ENCODE peak calls at places on chromosomes 1 and 21, in ten cellular contexts. L, W, R, X, T, O, Q, P, K and Y are unnamed samples.

GRCh38 chr1:156958247-156958714 is 37.8 kb downstream of the LRRC71 start:
- DNase-seq in L (no peak), W (no peak), R (no peak), X (peak), T (no peak), O (no peak), Q (no peak), P (no peak), K (no peak), Y (no peak)

GRCh38 chr21:35559881-35560280 is 500.4 kb downstream of the SETD4 start:
- DNase-seq in L (no peak), W (no peak), R (no peak), X (no peak), T (peak), O (no peak), Q (no peak), P (no peak), K (no peak), Y (no peak)

GRCh38 chr1:1092890-1093609 is 18.9 kb upstream of the RNF223 start:
- DNase-seq in L (no peak), W (no peak), R (no peak), X (no peak), T (no peak), O (no peak), Q (no peak), P (no peak), K (no peak), Y (no peak)

GRCh38 chr1:201016211-201016651 is 7.3 kb downstream of the KIF21B start:
- DNase-seq in L (no peak), W (peak), R (peak), X (no peak), T (peak), O (no peak), Q (no peak), P (no peak), K (no peak), Y (no peak)

GRCh38 chr1:201565024-201565730 is 26.2 kb downstream of the NAV1 start:
- DNase-seq in L (no peak), W (no peak), R (no peak), X (no peak), T (no peak), O (no peak), Q (no peak), P (no peak), K (no peak), Y (no peak)

GRCh38 chr21:45818904-45819285 is 162.7 kb upstream of the COL6A1 start:
- DNase-seq in L (peak), W (no peak), R (no peak), X (peak), T (peak), O (no peak), Q (peak), P (no peak), K (peak), Y (no peak)

GRCh38 chr1:46595127-46595526 is 8.9 kb downstream of the MKNK1 start:
- DNase-seq in L (no peak), W (no peak), R (no peak), X (no peak), T (no peak), O (peak), Q (no peak), P (no peak), K (no peak), Y (no peak)

GRCh38 chr21:26449161-26449560 is 123.9 kb downstream of the CYYR1 start:
- DNase-seq in L (no peak), W (no peak), R (peak), X (peak), T (peak), O (no peak), Q (no peak), P (no peak), K (no peak), Y (no peak)

GRCh38 chr1:27538793-27539192 is 48.8 kb upstream of the WASF2 start:
- DNase-seq in L (no peak), W (no peak), R (peak), X (peak), T (peak), O (no peak), Q (peak), P (no peak), K (no peak), Y (no peak)

GRCh38 chr1:11493972-11494655 is 15.2 kb downstream of the DISP3 start:
- DNase-seq in L (no peak), W (no peak), R (no peak), X (no peak), T (no peak), O (no peak), Q (no peak), P (no peak), K (no peak), Y (no peak)

GRCh38 chr1:62438163-62438562 is 1.3 kb downstream of the USP1 start:
- DNase-seq in L (no peak), W (no peak), R (no peak), X (peak), T (no peak), O (no peak), Q (no peak), P (no peak), K (no peak), Y (no peak)

GRCh38 chr1:214234635-214235025 is 46.3 kb upstream of the SMYD2 start:
- DNase-seq in L (no peak), W (no peak), R (no peak), X (no peak), T (no peak), O (no peak), Q (no peak), P (no peak), K (no peak), Y (no peak)

GRCh38 chr1:16236091-16236494 is 890 bp downstream of the CPLANE2 start:
- DNase-seq in L (peak), W (no peak), R (no peak), X (peak), T (no peak), O (no peak), Q (peak), P (peak), K (peak), Y (peak)

GRCh38 chr1:227792216-227793078 is 23.0 kb upstream of the PRSS38 start:
- DNase-seq in L (no peak), W (no peak), R (no peak), X (no peak), T (no peak), O (no peak), Q (no peak), P (peak), K (no peak), Y (no peak)

GRCh38 chr1:21594495-21594894 is 74.7 kb downstream of the RAP1GAP start:
- DNase-seq in L (no peak), W (no peak), R (no peak), X (peak), T (no peak), O (no peak), Q (no peak), P (no peak), K (no peak), Y (no peak)

DNA sequence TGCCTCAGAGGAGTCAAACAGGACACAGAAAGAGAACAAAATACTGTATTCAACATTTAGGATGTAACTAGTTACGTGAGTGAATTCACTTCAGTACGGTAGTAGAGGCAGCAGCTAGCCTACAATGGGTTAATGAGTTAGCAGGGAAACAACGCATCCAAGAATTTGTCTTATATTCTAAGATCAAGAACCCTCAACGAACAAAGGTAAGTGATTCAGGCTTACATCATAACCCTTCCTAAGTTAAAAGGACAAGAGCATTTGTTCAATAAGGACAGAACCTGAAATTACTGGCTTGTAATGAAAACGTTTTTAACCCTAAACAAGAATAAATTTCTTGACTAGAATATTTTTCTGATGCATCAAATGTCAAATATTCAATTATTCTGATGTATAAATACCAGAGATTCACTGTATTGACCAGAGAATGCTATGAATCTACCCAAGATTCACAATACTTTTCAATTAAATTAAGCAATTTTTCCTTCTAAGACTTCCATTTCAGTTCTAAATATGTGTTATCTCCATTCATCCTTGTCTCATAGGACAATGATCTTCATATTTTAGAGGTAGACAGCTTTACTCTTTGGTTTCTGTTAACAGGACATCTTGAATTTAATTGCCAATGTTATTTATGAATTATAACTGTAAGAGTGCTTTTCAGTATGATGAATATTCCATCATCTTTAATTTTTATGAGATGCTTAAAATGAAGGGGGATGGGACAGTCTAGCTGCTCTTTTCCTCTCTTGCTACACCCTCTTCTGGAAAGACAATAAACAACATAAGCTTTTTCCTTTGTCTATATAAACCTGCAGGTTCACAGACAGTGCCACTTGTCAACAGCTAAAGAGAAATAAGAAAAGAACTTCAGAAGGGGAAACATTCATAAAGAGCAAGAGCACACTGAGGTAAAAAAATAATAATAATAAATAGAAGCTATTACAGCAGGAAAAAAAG is 209.5 kb downstream of the SMYD3 start:
- DNase-seq in L (no peak), W (no peak), R (no peak), X (peak), T (peak), O (no peak), Q (no peak), P (no peak), K (no peak), Y (no peak)
- TF ChIP-seq CTCF in L (no peak), W (no peak), R (no peak), X (no peak), T (no peak), O (no peak), Q (no peak), P (no peak), K (no peak), Y (no peak)

GRCh38 chr1:212213754-212214153 is 71.5 kb upstream of the PPP2R5A start:
- DNase-seq in L (no peak), W (no peak), R (no peak), X (no peak), T (no peak), O (no peak), Q (no peak), P (no peak), K (no peak), Y (no peak)

GRCh38 chr1:212212343-212212742 is 72.9 kb upstream of the PPP2R5A start:
- DNase-seq in L (no peak), W (no peak), R (no peak), X (no peak), T (no peak), O (no peak), Q (no peak), P (no peak), K (no peak), Y (no peak)

GRCh38 chr1:212211371-212211770 is 73.8 kb upstream of the PPP2R5A start:
- DNase-seq in L (no peak), W (no peak), R (no peak), X (no peak), T (no peak), O (no peak), Q (no peak), P (no peak), K (no peak), Y (no peak)

GRCh38 chr1:212214377-212214776 is 70.8 kb upstream of the PPP2R5A start:
- DNase-seq in L (no peak), W (no peak), R (no peak), X (no peak), T (no peak), O (no peak), Q (no peak), P (no peak), K (no peak), Y (no peak)

DNA sequence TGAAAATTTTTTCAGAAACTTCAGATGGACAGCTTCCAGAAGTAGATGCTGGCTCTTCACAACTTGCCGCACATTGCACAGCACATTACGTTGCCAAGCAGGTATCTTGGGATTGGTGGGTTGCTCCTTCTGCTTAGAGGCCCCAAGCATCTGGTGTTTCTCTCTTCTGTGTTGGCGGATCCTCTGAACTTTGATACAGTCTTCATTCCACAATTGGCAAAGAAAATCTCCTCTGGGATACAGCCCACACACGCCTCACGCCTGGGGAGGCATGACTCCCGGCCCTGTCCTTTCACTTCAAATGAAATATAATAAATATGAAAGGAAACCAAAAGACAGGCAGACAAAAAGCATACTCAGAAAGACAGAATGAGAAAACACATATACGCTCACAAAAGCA is 72.3 kb upstream of the PPP2R5A start:
- DNase-seq in L (no peak), W (no peak), R (no peak), X (no peak), T (no peak), O (no peak), Q (no peak), P (no peak), K (no peak), Y (no peak)
- H3K27ac ChIP-seq in L (no peak), W (no peak), R (no peak), X (no peak), T (no peak), O (no peak), Q (no peak), P (no peak), K (no peak), Y (no peak)

GRCh38 chr1:172476218-172476811 is 32.4 kb upstream of the PIGC start:
- DNase-seq in L (no peak), W (no peak), R (no peak), X (peak), T (peak), O (no peak), Q (peak), P (no peak), K (no peak), Y (no peak)
- TF ChIP-seq CTCF in L (no peak), W (no peak), R (no peak), X (no peak), T (no peak), O (no peak), Q (no peak), P (no peak), K (no peak), Y (no peak)

GRCh38 chr1:245270972-245271371 is 116.2 kb downstream of the KIF26B start:
- DNase-seq in L (no peak), W (no peak), R (no peak), X (no peak), T (no peak), O (no peak), Q (no peak), P (no peak), K (no peak), Y (no peak)

GRCh38 chr1:245270063-245270462 is 115.3 kb downstream of the KIF26B start:
- DNase-seq in L (no peak), W (no peak), R (no peak), X (no peak), T (no peak), O (no peak), Q (no peak), P (no peak), K (no peak), Y (no peak)

GRCh38 chr1:245276426-245276825 is 121.6 kb downstream of the KIF26B start:
- DNase-seq in L (no peak), W (no peak), R (no peak), X (no peak), T (no peak), O (no peak), Q (no peak), P (no peak), K (no peak), Y (no peak)

GRCh38 chr1:245277276-245277675 is 122.5 kb downstream of the KIF26B start:
- DNase-seq in L (no peak), W (no peak), R (no peak), X (no peak), T (no peak), O (no peak), Q (no peak), P (peak), K (no peak), Y (no peak)

GRCh38 chr1:245272676-245273075 is 117.9 kb downstream of the KIF26B start:
- DNase-seq in L (no peak), W (no peak), R (no peak), X (no peak), T (no peak), O (no peak), Q (no peak), P (no peak), K (no peak), Y (no peak)
- H3K27ac ChIP-seq in L (no peak), W (no peak), R (no peak), X (no peak), T (no peak), O (no peak), Q (no peak), P (no peak), K (no peak), Y (no peak)

GRCh38 chr21:29638138-29638537 is 301.7 kb downstream of the GRIK1 start:
- DNase-seq in L (no peak), W (no peak), R (no peak), X (no peak), T (no peak), O (no peak), Q (no peak), P (no peak), K (no peak), Y (no peak)
- TF ChIP-seq CTCF in L (no peak), W (no peak), R (no peak), X (no peak), T (no peak), O (no peak), Q (no peak), P (no peak), K (no peak), Y (no peak)

GRCh38 chr1:35844826-35845225 is 37.0 kb downstream of the AGO4 start:
- DNase-seq in L (no peak), W (no peak), R (no peak), X (no peak), T (no peak), O (no peak), Q (no peak), P (no peak), K (no peak), Y (no peak)

GRCh38 chr1:35850051-35850450 is 33.0 kb upstream of the AGO1 start:
- DNase-seq in L (no peak), W (no peak), R (no peak), X (no peak), T (peak), O (no peak), Q (no peak), P (no peak), K (no peak), Y (no peak)

GRCh38 chr1:35850716-35851115 is 32.3 kb upstream of the AGO1 start:
- DNase-seq in L (no peak), W (no peak), R (no peak), X (no peak), T (no peak), O (no peak), Q (no peak), P (no peak), K (no peak), Y (no peak)

GRCh38 chr1:35847935-35848565 is 35.0 kb upstream of the AGO1 start:
- DNase-seq in L (no peak), W (no peak), R (no peak), X (no peak), T (no peak), O (no peak), Q (no peak), P (no peak), K (no peak), Y (no peak)

GRCh38 chr1:35845766-35846165 is 37.2 kb upstream of the AGO1 start:
- DNase-seq in L (no peak), W (no peak), R (no peak), X (no peak), T (peak), O (peak), Q (no peak), P (no peak), K (no peak), Y (no peak)
- H3K27ac ChIP-seq in L (no peak), W (no peak), R (no peak), X (no peak), T (no peak), O (peak), Q (no peak), P (no peak), K (no peak), Y (no peak)

GRCh38 chr1:47703981-47704596 is 266.2 kb downstream of the FOXD2 start:
- DNase-seq in L (no peak), W (no peak), R (no peak), X (peak), T (peak), O (no peak), Q (peak), P (no peak), K (no peak), Y (no peak)
- TF ChIP-seq CTCF in L (no peak), W (no peak), R (peak), X (peak), T (peak), O (no peak), Q (no peak), P (peak), K (no peak), Y (no peak)

DNA sequence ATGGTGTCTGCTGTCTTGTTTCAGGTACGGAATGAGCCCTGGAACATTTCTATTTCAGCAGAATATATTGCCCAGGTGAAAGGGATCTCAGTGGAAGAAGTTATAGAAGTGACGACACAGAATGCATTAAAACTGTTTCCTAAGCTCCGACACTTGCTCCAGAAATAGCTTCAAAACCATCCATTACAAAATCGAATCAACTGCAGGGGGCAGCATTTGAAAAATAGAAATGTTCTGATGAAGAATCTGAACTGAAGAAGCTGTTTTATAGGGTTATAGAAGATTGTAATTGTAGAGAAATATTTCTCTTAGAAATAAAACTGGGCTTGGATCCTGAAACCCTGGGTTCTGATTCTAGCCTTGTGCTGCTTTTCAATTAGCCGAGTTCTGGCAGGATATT is 23.3 kb downstream of the TATDN3 start:
- DNase-seq in L (no peak), W (no peak), R (no peak), X (no peak), T (no peak), O (no peak), Q (peak), P (no peak), K (no peak), Y (no peak)
- H3K27ac ChIP-seq in L (no peak), W (no peak), R (no peak), X (no peak), T (no peak), O (no peak), Q (no peak), P (no peak), K (no peak), Y (no peak)